ENCODE peak calls at places on chromosomes 7 and 10, in four cellular contexts. F is breast epithelium, T is esophagus squamous epithelium, Z is spleen. O is an unnamed sample.
A peak's percentile ranks its signal among the peaks of the same experiment; 100 is the strongest.

GRCh38 chr7:149205690-149206381 is 10.5 kb downstream of the ZNF282 start:
- DNase-seq in F (no peak), T (no peak), Z (peak; percentile 64), O (no peak)

GRCh38 chr7:95608344-95609173 is 12.2 kb upstream of the PDK4 start:
- DNase-seq in F (peak; percentile 83), T (peak; percentile 34), Z (peak; percentile 93), O (peak; percentile 97)

GRCh38 chr7:122460936-122461335 is 156.4 kb upstream of the FEZF1 start:
- DNase-seq in F (no peak), T (no peak), Z (no peak), O (no peak)

GRCh38 chr7:54877683-54878082 is 118.7 kb upstream of the SEC61G start:
- DNase-seq in F (no peak), T (no peak), Z (no peak), O (no peak)

GRCh38 chr7:64838691-64839090 is 44.5 kb downstream of the ZNF138 start:
- DNase-seq in F (no peak), T (no peak), Z (no peak), O (no peak)

GRCh38 chr7:75889223-75889825 is 10.5 kb downstream of the RHBDD2 start:
- DNase-seq in F (no peak), T (no peak), Z (no peak), O (no peak)

GRCh38 chr10:86042161-86042560 is 324.4 kb downstream of the GRID1 start:
- DNase-seq in F (no peak), T (no peak), Z (no peak), O (no peak)

GRCh38 chr10:90302758-90303443 is 554.9 kb downstream of the HTR7 start:
- DNase-seq in F (no peak), T (no peak), Z (no peak), O (no peak)

GRCh38 chr7:121020652-121021051 is 32.1 kb downstream of the CPED1 start:
- DNase-seq in F (no peak), T (no peak), Z (no peak), O (no peak)

GRCh38 chr10:70174058-70174741 is 3.9 kb upstream of the SAR1A start:
- DNase-seq in F (no peak), T (no peak), Z (no peak), O (no peak)

GRCh38 chr10:53597835-53598251 is 825.3 kb upstream of the MBL2 start:
- DNase-seq in F (no peak), T (no peak), Z (no peak), O (no peak)

GRCh38 chr7:100614308-100614861 is 2.0 kb downstream of the MOSPD3 start:
- DNase-seq in F (no peak), T (no peak), Z (no peak), O (no peak)

GRCh38 chr10:59107147-59107546 is 69.3 kb upstream of the PHYHIPL start:
- DNase-seq in F (no peak), T (no peak), Z (no peak), O (no peak)

GRCh38 chr7:159197066-159197975 is 52.7 kb upstream of the VIPR2 start:
- DNase-seq in F (no peak), T (no peak), Z (no peak), O (peak; percentile 44)

GRCh38 chr7:94301024-94301588 is 93.6 kb upstream of the COL1A2 start:
- DNase-seq in F (no peak), T (no peak), Z (no peak), O (peak; percentile 80)

GRCh38 chr7:412313-412710 is 107.3 kb downstream of the PDGFA start:
- DNase-seq in F (peak; percentile 30), T (no peak), Z (peak; percentile 57), O (no peak)

GRCh38 chr10:77391605-77392235 is 245.9 kb downstream of the KCNMA1 start:
- DNase-seq in F (peak; percentile 80), T (no peak), Z (no peak), O (peak; percentile 79)

GRCh38 chr7:2141011-2141410 is 91.7 kb downstream of the MAD1L1 start:
- DNase-seq in F (no peak), T (no peak), Z (no peak), O (no peak)

GRCh38 chr7:74282748-74283459 is 6.3 kb upstream of the CLIP2 start:
- DNase-seq in F (no peak), T (no peak), Z (no peak), O (no peak)

GRCh38 chr10:62327897-62328296 is 46.3 kb upstream of the ZNF365 start:
- DNase-seq in F (no peak), T (no peak), Z (no peak), O (no peak)

GRCh38 chr7:142248-142955 is 50.0 kb upstream of the FAM20C start:
- DNase-seq in F (peak; percentile 15), T (no peak), Z (no peak), O (peak; percentile 53)

GRCh38 chr10:5584895-5585516 is 60.2 kb downstream of the CALML3 start:
- DNase-seq in F (no peak), T (no peak), Z (peak; percentile 49), O (no peak)

GRCh38 chr7:44287488-44288380 is 37.7 kb downstream of the CAMK2B start:
- DNase-seq in F (peak; percentile 40), T (no peak), Z (peak; percentile 70), O (peak; percentile 7)

GRCh38 chr7:44063547-44063893 is 1.8 kb downstream of the PGAM2 start:
- DNase-seq in F (peak; percentile 30), T (no peak), Z (no peak), O (no peak)

GRCh38 chr7:156000601-156001396 is 188.5 kb upstream of the SHH start:
- DNase-seq in F (peak; percentile 20), T (no peak), Z (peak; percentile 70), O (no peak)

GRCh38 chr7:135745702-135746312 is 2.8 kb downstream of the FAM180A start:
- DNase-seq in F (no peak), T (peak; percentile 6), Z (no peak), O (peak; percentile 82)

GRCh38 chr7:146201945-146202344 is 85.3 kb downstream of the CNTNAP2 start:
- DNase-seq in F (no peak), T (no peak), Z (no peak), O (no peak)

GRCh38 chr7:123355576-123356195 is 155.9 kb upstream of the SLC13A1 start:
- DNase-seq in F (no peak), T (no peak), Z (no peak), O (no peak)

GRCh38 chr7:98870071-98870651 is 347 bp upstream of the TMEM130 start:
- DNase-seq in F (peak; percentile 41), T (no peak), Z (peak; percentile 88), O (peak; percentile 20)

DNA sequence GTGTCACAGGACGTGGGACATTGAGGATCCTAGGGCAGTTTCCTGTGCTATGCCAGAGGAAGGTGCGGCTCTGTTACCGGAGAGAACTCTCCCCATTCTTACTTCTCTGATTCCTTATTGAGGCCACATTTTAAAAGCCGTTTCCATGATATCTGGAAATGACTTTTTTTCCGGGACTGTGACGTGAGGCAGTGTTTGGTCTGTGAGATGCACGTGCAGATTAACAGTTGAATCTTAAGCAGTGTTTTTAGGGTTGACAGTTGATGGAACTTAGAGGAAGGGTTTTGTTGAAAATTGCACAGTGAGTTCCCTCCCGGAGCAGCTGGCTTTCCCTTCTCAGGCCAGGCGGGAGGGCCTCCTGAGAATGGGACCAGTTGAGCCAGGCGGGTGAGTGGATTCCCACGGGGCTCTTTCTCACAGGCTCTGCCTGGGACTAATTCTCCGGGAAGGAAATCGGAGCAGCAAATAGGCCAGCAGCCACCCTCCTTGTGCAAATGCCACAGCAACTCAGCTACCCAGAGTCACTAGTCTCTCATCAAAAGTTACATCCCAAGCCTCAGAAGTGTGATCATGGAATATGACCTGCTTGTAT is 125.3 kb downstream of the TACC2 start:
- DNase-seq in F (no peak), T (no peak), Z (no peak), O (no peak)
- H3K27ac ChIP-seq in F (peak overlapping the region; percentile 99), T (peak overlapping the region; percentile 96), Z (peak overlapping the region; percentile 86), O (peak overlapping the region; percentile 99)

DNA sequence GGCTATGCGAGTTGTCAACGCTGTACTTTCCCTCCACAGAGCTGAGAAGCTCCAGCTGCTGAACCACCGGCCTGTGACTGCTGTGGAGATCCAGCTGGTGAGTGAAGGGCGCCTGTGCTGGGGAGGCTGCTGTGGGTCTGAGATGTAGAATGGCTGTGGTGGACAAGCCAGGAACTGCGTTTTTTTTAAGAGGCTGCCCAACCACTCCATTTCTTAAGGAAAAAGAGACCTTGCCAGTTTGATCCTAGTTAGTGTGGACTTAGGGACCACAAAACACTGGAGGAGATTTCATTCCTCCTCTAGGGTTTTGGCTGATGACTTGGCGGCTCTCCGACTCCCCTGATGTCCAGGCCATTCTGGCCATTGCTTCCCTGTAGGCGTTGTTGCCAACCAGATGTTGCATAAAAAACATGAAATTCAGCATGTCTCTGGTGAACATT is 30.8 kb downstream of the CRCP start:
- DNase-seq in F (no peak), T (no peak), Z (no peak), O (peak; percentile 57)
- H3K4me1 ChIP-seq in F (peaks cover 7% of the 10 kb centered on the region), T (peaks cover 8% of the 10 kb centered on the region), Z (no peaks in the 10 kb centered on the region), O (no peaks in the 10 kb centered on the region)

GRCh38 chr10:30555465-30555864 is 74.1 kb downstream of the LYZL2 start:
- DNase-seq in F (no peak), T (no peak), Z (no peak), O (no peak)

GRCh38 chr10:30556189-30556588 is 73.4 kb downstream of the LYZL2 start:
- DNase-seq in F (no peak), T (no peak), Z (no peak), O (no peak)

GRCh38 chr10:30554443-30554831 is 75.1 kb downstream of the LYZL2 start:
- DNase-seq in F (no peak), T (no peak), Z (no peak), O (no peak)

GRCh38 chr10:30553018-30553624 is 76.4 kb downstream of the LYZL2 start:
- DNase-seq in F (no peak), T (no peak), Z (no peak), O (no peak)

GRCh38 chr10:30553625-30554442 is 75.7 kb downstream of the LYZL2 start:
- DNase-seq in F (peak; percentile 59), T (no peak), Z (peak; percentile 76), O (peak; percentile 75)
- TF ChIP-seq POLR2A in F (no peak), T (no peak), Z (no peak), O (peak; percentile 57)

GRCh38 chr7:50791921-50792341 is 9.2 kb upstream of the GRB10 start:
- DNase-seq in F (no peak), T (no peak), Z (no peak), O (peak; percentile 34)

GRCh38 chr7:50791363-50791762 is 8.7 kb upstream of the GRB10 start:
- DNase-seq in F (no peak), T (no peak), Z (no peak), O (no peak)

GRCh38 chr7:50793947-50794570 is 11.4 kb upstream of the GRB10 start:
- DNase-seq in F (no peak), T (no peak), Z (no peak), O (no peak)

GRCh38 chr7:50793115-50793946 is 10.6 kb upstream of the GRB10 start:
- DNase-seq in F (peak; percentile 71), T (no peak), Z (peak; percentile 90), O (peak; percentile 67)

DNA sequence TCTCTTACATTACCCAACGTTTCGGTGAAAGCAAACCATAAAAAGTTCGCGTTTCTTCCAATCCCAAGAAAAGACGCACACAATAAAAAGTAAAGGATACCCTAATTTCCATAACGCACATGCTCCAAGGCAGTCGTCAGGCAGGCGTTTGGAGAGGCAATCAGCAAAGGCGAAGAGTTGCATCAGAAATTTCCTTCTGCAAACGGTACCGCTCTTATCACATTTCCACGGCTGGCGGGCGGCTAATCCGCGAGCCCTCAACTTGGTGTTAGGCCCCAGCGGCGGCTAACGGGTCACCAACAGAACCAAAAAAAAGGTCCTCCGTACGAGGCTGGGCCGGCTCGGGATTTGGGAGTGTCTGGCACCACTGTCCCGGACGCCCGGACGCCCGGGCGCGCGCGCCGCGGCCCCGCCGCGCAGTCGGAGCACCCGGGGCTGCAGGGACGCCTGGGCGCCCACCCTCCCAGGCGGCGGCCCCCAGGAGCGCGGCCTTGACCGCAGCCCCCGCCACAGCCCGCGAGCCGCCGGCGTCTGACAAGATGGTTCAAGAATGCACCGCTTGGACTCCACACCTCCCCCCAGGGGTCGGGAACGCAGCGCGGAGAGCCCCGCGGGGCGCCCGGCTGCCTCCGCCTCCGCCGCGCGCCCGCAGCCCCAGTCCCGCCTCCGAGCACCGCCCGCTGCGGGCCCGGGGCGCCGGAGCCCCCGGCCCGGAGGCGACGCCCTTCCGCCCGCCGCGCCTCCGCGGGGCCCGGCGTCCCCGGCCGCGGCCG is 9.8 kb upstream of the GRB10 start:
- DNase-seq in F (no peak), T (no peak), Z (peak; percentile 81), O (peak; percentile 28)
- H3K27ac ChIP-seq in F (peak overlapping the region; percentile 93), T (peak overlapping the region; percentile 75), Z (peak overlapping the region; percentile 85), O (peak overlapping the region; percentile 82)